ENCODE peak calls at places on chromosomes 6 and 20, in nine cellular contexts. Z is Right ventricle myocardium inferior; Q is NCI-H1092 treated with DMSO at 0.1 percent for 48 hours; I is mesenteric fat pad; R is stimulated activated CD8-positive, alpha-beta memory T cell treated with anti-CD3 and anti-CD28 coated beads, Interleukin-4, amount 100 ng/mL, for 1 hour; N is activated gamma-delta T cell treated with Interleukin-2 at 50 U/mL for 16 hours; C is T-cell; D is stimulated activated naive CD4-positive, alpha-beta T cell treated with Interleukin-2 at 50 U/mL for 16 hours; E is SHP77 treated with DMSO at 0.1 percent for 48 hours. U is an unnamed sample.

GRCh38 chr6:53347250-53347920 is 1.4 kb downstream of the ELOVL5 start:
- DNase-seq in Z (no peak), Q (no peak), I (no peak), R (no peak), N (peak), C (peak), D (peak), E (no peak), U (peak)

GRCh38 chr6:142195862-142196536 is 48.9 kb downstream of the VTA1 start:
- DNase-seq in Z (no peak), Q (no peak), I (no peak), R (no peak), N (no peak), C (no peak), D (no peak), E (no peak), U (no peak)

GRCh38 chr6:96923871-96924493 is 546 bp upstream of the KLHL32 start:
- DNase-seq in Z (no peak), Q (no peak), I (no peak), R (peak), N (no peak), C (no peak), D (peak), E (peak), U (no peak)

GRCh38 chr20:8454137-8454712 is 322.2 kb downstream of the PLCB1 start:
- DNase-seq in Z (no peak), Q (peak), I (no peak), R (no peak), N (no peak), C (no peak), D (no peak), E (peak), U (no peak)

GRCh38 chr6:21826031-21826430 is 232.5 kb downstream of the SOX4 start:
- DNase-seq in Z (no peak), Q (no peak), I (no peak), R (no peak), N (no peak), C (no peak), D (no peak), E (no peak), U (no peak)

GRCh38 chr20:15951711-15952110 is 621.5 kb downstream of the KIF16B start:
- DNase-seq in Z (no peak), Q (no peak), I (no peak), R (no peak), N (no peak), C (no peak), D (no peak), E (no peak), U (no peak)

GRCh38 chr20:23146857-23147256 is 60.7 kb upstream of the CD93 start:
- DNase-seq in Z (no peak), Q (no peak), I (no peak), R (no peak), N (no peak), C (no peak), D (no peak), E (no peak), U (no peak)

GRCh38 chr6:148746363-148747144 is at the start of gene UST:
- DNase-seq in Z (peak), Q (peak), I (no peak), R (peak), N (peak), C (peak), D (peak), E (no peak), U (peak)

GRCh38 chr6:146634022-146634421 is 35.2 kb downstream of the ADGB start:
- DNase-seq in Z (no peak), Q (no peak), I (no peak), R (no peak), N (no peak), C (no peak), D (no peak), E (no peak), U (no peak)

GRCh38 chr6:5997420-5998093 is 9.2 kb downstream of the NRN1 start:
- DNase-seq in Z (no peak), Q (no peak), I (no peak), R (no peak), N (no peak), C (no peak), D (no peak), E (no peak), U (no peak)

GRCh38 chr20:3670511-3670910 is 7.3 kb upstream of the GFRA4 start:
- DNase-seq in Z (peak), Q (no peak), I (no peak), R (no peak), N (no peak), C (no peak), D (no peak), E (peak), U (no peak)

GRCh38 chr6:132202569-132202968 is 198.7 kb downstream of the MOXD1 start:
- DNase-seq in Z (no peak), Q (no peak), I (no peak), R (no peak), N (no peak), C (no peak), D (no peak), E (no peak), U (no peak)

GRCh38 chr6:5214570-5215052 is 46.1 kb downstream of the LYRM4 start:
- DNase-seq in Z (peak), Q (no peak), I (no peak), R (no peak), N (no peak), C (no peak), D (no peak), E (no peak), U (no peak)

GRCh38 chr6:17389274-17389847 is 4.0 kb upstream of the CAP2 start:
- DNase-seq in Z (no peak), Q (no peak), I (no peak), R (no peak), N (no peak), C (no peak), D (no peak), E (no peak), U (no peak)

GRCh38 chr20:36149469-36149868 is 5.1 kb upstream of the EPB41L1 start:
- DNase-seq in Z (peak), Q (no peak), I (no peak), R (no peak), N (no peak), C (no peak), D (no peak), E (no peak), U (no peak)

GRCh38 chr20:62908971-62909791 is 17.1 kb downstream of the DIDO1 start:
- DNase-seq in Z (no peak), Q (no peak), I (no peak), R (no peak), N (no peak), C (no peak), D (no peak), E (peak), U (no peak)

GRCh38 chr20:10578607-10579006 is 95.2 kb downstream of the JAG1 start:
- DNase-seq in Z (no peak), Q (no peak), I (no peak), R (no peak), N (no peak), C (no peak), D (no peak), E (peak), U (no peak)

GRCh38 chr6:56749632-56750151 is 107.0 kb upstream of the DST start:
- DNase-seq in Z (no peak), Q (no peak), I (no peak), R (no peak), N (no peak), C (no peak), D (no peak), E (no peak), U (no peak)

GRCh38 chr6:27836783-27837635 is 75.2 kb downstream of the OR2B2 start:
- DNase-seq in Z (peak), Q (peak), I (no peak), R (peak), N (peak), C (peak), D (peak), E (no peak), U (peak)

U was measured in naive thymus-derived CD4-positive, alpha-beta T cell.